ENCODE peak calls at places on chromosomes 5 and 9, in eight cellular contexts. One of them, this sample, is unnamed.

GRCh38 chr9:35923927-35924763 is 14.9 kb downstream of the SPAAR start:
- DNase-seq in fibroblast of lung: peak
- DNase-seq in GM23338: no peak
- DNase-seq in HCT116: peak
- DNase-seq in CD4-positive, alpha-beta T cell: no peak
- DNase-seq in heart right ventricle: no peak
- DNase-seq in brain microvascular endothelial cell: peak
- DNase-seq in GM23248: peak
- DNase-seq in this sample: no peak

GRCh38 chr5:80755634-80756033 is 100.9 kb upstream of the DHFR start:
- DNase-seq in heart right ventricle: no peak
- DNase-seq in brain microvascular endothelial cell: no peak
- DNase-seq in fibroblast of lung: peak
- DNase-seq in GM23248: no peak
- DNase-seq in HCT116: no peak
- DNase-seq in CD4-positive, alpha-beta T cell: no peak
- DNase-seq in GM23338: no peak
- DNase-seq in this sample: no peak

GRCh38 chr5:65961644-65962043 is 35.3 kb downstream of the ERBIN start:
- DNase-seq in CD4-positive, alpha-beta T cell: no peak
- DNase-seq in HCT116: no peak
- DNase-seq in fibroblast of lung: peak
- DNase-seq in brain microvascular endothelial cell: peak
- DNase-seq in GM23338: no peak
- DNase-seq in GM23248: peak
- DNase-seq in heart right ventricle: no peak
- DNase-seq in this sample: no peak

GRCh38 chr5:3607541-3608147 is 12.0 kb downstream of the IRX1 start:
- DNase-seq in CD4-positive, alpha-beta T cell: no peak
- DNase-seq in brain microvascular endothelial cell: no peak
- DNase-seq in HCT116: no peak
- DNase-seq in fibroblast of lung: peak
- DNase-seq in GM23248: no peak
- DNase-seq in heart right ventricle: no peak
- DNase-seq in GM23338: no peak
- DNase-seq in this sample: no peak

GRCh38 chr9:68500457-68501158 is 40.1 kb downstream of the TMEM252 start:
- DNase-seq in GM23248: peak
- DNase-seq in fibroblast of lung: peak
- DNase-seq in brain microvascular endothelial cell: peak
- DNase-seq in GM23338: peak
- DNase-seq in HCT116: no peak
- DNase-seq in CD4-positive, alpha-beta T cell: no peak
- DNase-seq in heart right ventricle: no peak
- DNase-seq in this sample: no peak

GRCh38 chr9:114560956-114561355 is 26.6 kb upstream of the ATP6V1G1 start:
- DNase-seq in GM23338: no peak
- DNase-seq in CD4-positive, alpha-beta T cell: no peak
- DNase-seq in HCT116: no peak
- DNase-seq in brain microvascular endothelial cell: no peak
- DNase-seq in heart right ventricle: no peak
- DNase-seq in GM23248: no peak
- DNase-seq in fibroblast of lung: peak
- DNase-seq in this sample: no peak

GRCh38 chr5:181100121-181101015 is 30.6 kb downstream of the OR2V1 start:
- DNase-seq in heart right ventricle: no peak
- DNase-seq in GM23338: peak
- DNase-seq in HCT116: no peak
- DNase-seq in GM23248: peak
- DNase-seq in brain microvascular endothelial cell: no peak
- DNase-seq in CD4-positive, alpha-beta T cell: no peak
- DNase-seq in fibroblast of lung: peak
- DNase-seq in this sample: no peak

GRCh38 chr5:117615226-117615625 is 1040.6 kb upstream of the SEMA6A start:
- DNase-seq in CD4-positive, alpha-beta T cell: no peak
- DNase-seq in fibroblast of lung: no peak
- DNase-seq in HCT116: no peak
- DNase-seq in GM23248: no peak
- DNase-seq in heart right ventricle: no peak
- DNase-seq in brain microvascular endothelial cell: no peak
- DNase-seq in GM23338: no peak
- DNase-seq in this sample: no peak

GRCh38 chr5:173498871-173499470 is 117.5 kb downstream of the BOD1 start:
- DNase-seq in brain microvascular endothelial cell: no peak
- DNase-seq in GM23248: no peak
- DNase-seq in CD4-positive, alpha-beta T cell: no peak
- DNase-seq in fibroblast of lung: peak
- DNase-seq in HCT116: no peak
- DNase-seq in GM23338: peak
- DNase-seq in heart right ventricle: no peak
- DNase-seq in this sample: no peak

GRCh38 chr5:173496883-173497255 is 119.6 kb downstream of the BOD1 start:
- DNase-seq in GM23248: no peak
- DNase-seq in HCT116: no peak
- DNase-seq in fibroblast of lung: no peak
- DNase-seq in heart right ventricle: no peak
- DNase-seq in GM23338: no peak
- DNase-seq in CD4-positive, alpha-beta T cell: no peak
- DNase-seq in brain microvascular endothelial cell: no peak
- DNase-seq in this sample: no peak

GRCh38 chr5:173498286-173498685 is 118.2 kb downstream of the BOD1 start:
- DNase-seq in GM23338: no peak
- DNase-seq in fibroblast of lung: peak
- DNase-seq in CD4-positive, alpha-beta T cell: no peak
- DNase-seq in HCT116: no peak
- DNase-seq in GM23248: peak
- DNase-seq in brain microvascular endothelial cell: peak
- DNase-seq in heart right ventricle: no peak
- DNase-seq in this sample: no peak

GRCh38 chr5:173496129-173496882 is 120.1 kb downstream of the BOD1 start:
- DNase-seq in fibroblast of lung: peak
- DNase-seq in GM23248: no peak
- DNase-seq in GM23338: no peak
- DNase-seq in HCT116: no peak
- DNase-seq in CD4-positive, alpha-beta T cell: no peak
- DNase-seq in brain microvascular endothelial cell: no peak
- DNase-seq in heart right ventricle: peak
- DNase-seq in this sample: no peak

DNA sequence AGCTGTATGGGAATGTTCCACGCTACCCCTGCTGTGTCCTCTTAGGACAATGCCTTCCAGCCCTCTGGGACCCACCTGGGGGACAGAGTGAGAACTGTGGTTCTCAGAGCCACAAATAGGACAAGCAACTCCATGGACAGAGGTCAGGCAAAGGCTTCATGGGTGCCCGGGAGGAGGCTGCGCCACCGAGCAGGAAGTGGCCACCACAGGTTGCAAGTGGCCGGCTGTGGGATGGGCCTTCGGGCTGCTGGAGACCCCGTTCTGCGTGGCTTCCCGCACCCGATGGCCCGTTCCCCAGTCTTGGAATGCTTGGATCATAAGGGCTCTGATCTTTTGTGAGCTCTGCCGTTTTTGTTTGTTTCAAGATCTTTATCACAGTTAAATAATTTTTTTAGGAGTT is 118.8 kb downstream of the BOD1 start:
- DNase-seq in CD4-positive, alpha-beta T cell: no peak
- DNase-seq in GM23248: no peak
- DNase-seq in HCT116: no peak
- DNase-seq in brain microvascular endothelial cell: no peak
- DNase-seq in fibroblast of lung: no peak
- DNase-seq in GM23338: no peak
- DNase-seq in heart right ventricle: no peak
- DNase-seq in this sample: no peak
- H3K27ac ChIP-seq in CD4-positive, alpha-beta T cell: no peak
- H3K27ac ChIP-seq in GM23248: peak
- H3K27ac ChIP-seq in HCT116: no peak
- H3K27ac ChIP-seq in brain microvascular endothelial cell: no peak
- H3K27ac ChIP-seq in fibroblast of lung: no peak
- H3K27ac ChIP-seq in GM23338: no peak
- H3K27ac ChIP-seq in heart right ventricle: peak
- H3K27ac ChIP-seq in this sample: no peak

DNA sequence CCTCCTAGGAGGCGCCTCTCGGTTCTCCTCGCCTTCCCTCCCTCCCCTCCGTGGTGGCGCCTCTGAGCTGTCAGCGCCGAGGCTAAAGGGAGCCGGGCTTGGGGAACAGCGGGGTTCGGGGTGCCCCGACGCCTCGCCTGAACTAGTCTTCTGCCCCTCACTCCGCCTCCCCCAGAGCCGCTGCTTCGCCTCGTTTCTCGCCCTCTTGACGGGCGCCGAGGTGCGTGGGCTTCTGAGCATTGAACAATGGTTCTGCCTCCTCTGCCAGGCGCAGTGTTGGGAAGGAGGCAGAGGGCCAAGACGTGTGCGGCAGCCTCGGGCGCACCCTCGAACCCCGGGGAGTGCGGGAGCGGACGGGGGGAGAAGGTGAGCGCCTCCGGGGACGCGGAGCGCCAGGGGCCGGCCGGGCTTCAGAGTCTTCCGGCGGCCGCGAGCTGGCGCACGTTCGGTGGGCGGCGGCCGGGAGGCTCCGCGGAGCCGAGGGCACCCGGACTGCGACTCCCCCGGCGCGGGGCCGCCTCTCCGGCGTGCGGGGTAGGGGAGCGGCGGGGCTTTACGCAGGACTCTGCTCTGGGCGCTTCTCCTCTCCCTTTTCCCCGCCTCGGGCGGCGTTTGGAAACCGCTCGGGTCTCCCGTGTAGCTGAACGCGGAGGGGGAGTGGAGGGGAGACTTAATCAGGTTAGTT is 916 bp downstream of the VLDLR start:
- DNase-seq in HCT116: no peak
- DNase-seq in brain microvascular endothelial cell: no peak
- DNase-seq in GM23338: peak
- DNase-seq in fibroblast of lung: peak
- DNase-seq in GM23248: peak
- DNase-seq in heart right ventricle: peak
- DNase-seq in CD4-positive, alpha-beta T cell: no peak
- DNase-seq in this sample: peak
- H3K27ac ChIP-seq in HCT116: no peak
- H3K27ac ChIP-seq in brain microvascular endothelial cell: no peak
- H3K27ac ChIP-seq in GM23338: no peak
- H3K27ac ChIP-seq in fibroblast of lung: peak
- H3K27ac ChIP-seq in GM23248: peak
- H3K27ac ChIP-seq in heart right ventricle: peak
- H3K27ac ChIP-seq in CD4-positive, alpha-beta T cell: no peak
- H3K27ac ChIP-seq in this sample: peak

GRCh38 chr9:136936645-136937170 is 7.8 kb downstream of the FBXW5 start:
- DNase-seq in HCT116: no peak
- DNase-seq in GM23338: no peak
- DNase-seq in CD4-positive, alpha-beta T cell: no peak
- DNase-seq in brain microvascular endothelial cell: no peak
- DNase-seq in heart right ventricle: no peak
- DNase-seq in fibroblast of lung: no peak
- DNase-seq in GM23248: no peak
- DNase-seq in this sample: no peak

GRCh38 chr9:136934247-136934646 is 10.3 kb downstream of the FBXW5 start:
- DNase-seq in fibroblast of lung: no peak
- DNase-seq in HCT116: no peak
- DNase-seq in CD4-positive, alpha-beta T cell: no peak
- DNase-seq in brain microvascular endothelial cell: no peak
- DNase-seq in heart right ventricle: no peak
- DNase-seq in GM23248: no peak
- DNase-seq in GM23338: no peak
- DNase-seq in this sample: no peak

GRCh38 chr9:136939431-136939995 is 5.0 kb downstream of the FBXW5 start:
- DNase-seq in brain microvascular endothelial cell: no peak
- DNase-seq in heart right ventricle: no peak
- DNase-seq in CD4-positive, alpha-beta T cell: no peak
- DNase-seq in GM23248: no peak
- DNase-seq in fibroblast of lung: no peak
- DNase-seq in HCT116: no peak
- DNase-seq in GM23338: no peak
- DNase-seq in this sample: no peak

GRCh38 chr9:136939996-136940525 is 4.5 kb downstream of the FBXW5 start:
- DNase-seq in CD4-positive, alpha-beta T cell: no peak
- DNase-seq in HCT116: no peak
- DNase-seq in GM23338: no peak
- DNase-seq in fibroblast of lung: no peak
- DNase-seq in GM23248: no peak
- DNase-seq in brain microvascular endothelial cell: no peak
- DNase-seq in heart right ventricle: peak
- DNase-seq in this sample: peak

DNA sequence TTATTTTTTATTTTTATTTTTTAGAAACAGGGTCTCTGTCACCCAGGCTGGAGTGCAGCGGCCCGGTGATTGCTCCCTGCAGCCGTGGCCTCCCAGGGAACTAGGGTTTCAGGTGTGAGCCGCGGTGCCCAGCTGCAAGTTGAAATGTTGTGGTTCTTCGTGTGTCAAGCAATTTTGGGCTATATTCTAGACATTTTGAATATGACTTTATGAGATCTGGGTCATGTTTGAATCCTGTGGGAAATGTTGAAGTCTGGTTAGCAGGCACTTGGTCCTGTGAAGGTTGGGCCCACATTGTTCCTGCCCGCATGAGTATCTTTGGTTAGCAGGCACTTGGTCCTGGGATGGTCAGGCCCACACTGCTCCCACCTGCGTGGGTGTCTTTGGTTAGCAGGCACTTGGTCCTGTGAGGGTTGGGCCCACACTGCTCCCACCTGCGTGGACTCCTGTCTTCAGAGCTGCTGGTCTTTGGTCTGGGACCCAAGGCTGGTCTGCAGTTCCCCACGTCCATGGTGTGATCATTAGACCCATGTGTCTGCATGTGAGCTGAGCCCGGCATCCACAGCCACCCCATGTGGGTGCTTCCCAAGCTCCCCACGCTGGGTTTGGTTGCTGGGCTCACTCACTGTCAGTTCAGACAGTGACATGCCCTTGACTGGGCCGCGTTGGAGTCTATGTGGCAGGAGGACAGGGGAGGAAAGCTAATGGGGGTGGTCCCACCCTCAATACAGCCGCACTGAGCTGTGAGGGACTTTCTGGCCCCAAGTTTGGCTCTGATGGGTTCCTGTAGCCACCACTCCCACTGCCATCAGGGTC is 7.1 kb downstream of the FBXW5 start:
- DNase-seq in fibroblast of lung: no peak
- DNase-seq in GM23338: no peak
- DNase-seq in brain microvascular endothelial cell: no peak
- DNase-seq in heart right ventricle: no peak
- DNase-seq in CD4-positive, alpha-beta T cell: no peak
- DNase-seq in GM23248: no peak
- DNase-seq in HCT116: no peak
- DNase-seq in this sample: no peak
- H3K27ac ChIP-seq in fibroblast of lung: no peak
- H3K27ac ChIP-seq in GM23338: no peak
- H3K27ac ChIP-seq in brain microvascular endothelial cell: no peak
- H3K27ac ChIP-seq in heart right ventricle: no peak
- H3K27ac ChIP-seq in CD4-positive, alpha-beta T cell: no peak
- H3K27ac ChIP-seq in GM23248: no peak
- H3K27ac ChIP-seq in HCT116: no peak
- H3K27ac ChIP-seq in this sample: no peak

GRCh38 chr9:88268886-88269285 is 119.4 kb upstream of the SPIN1 start:
- DNase-seq in brain microvascular endothelial cell: no peak
- DNase-seq in HCT116: no peak
- DNase-seq in heart right ventricle: no peak
- DNase-seq in CD4-positive, alpha-beta T cell: no peak
- DNase-seq in GM23248: no peak
- DNase-seq in GM23338: no peak
- DNase-seq in fibroblast of lung: no peak
- DNase-seq in this sample: no peak

GRCh38 chr9:88267283-88267682 is 121.0 kb upstream of the SPIN1 start:
- DNase-seq in fibroblast of lung: no peak
- DNase-seq in CD4-positive, alpha-beta T cell: no peak
- DNase-seq in heart right ventricle: no peak
- DNase-seq in HCT116: no peak
- DNase-seq in GM23338: no peak
- DNase-seq in GM23248: no peak
- DNase-seq in brain microvascular endothelial cell: no peak
- DNase-seq in this sample: no peak

GRCh38 chr9:88270398-88270797 is 117.8 kb upstream of the SPIN1 start:
- DNase-seq in GM23248: no peak
- DNase-seq in fibroblast of lung: peak
- DNase-seq in heart right ventricle: no peak
- DNase-seq in HCT116: peak
- DNase-seq in brain microvascular endothelial cell: no peak
- DNase-seq in GM23338: no peak
- DNase-seq in CD4-positive, alpha-beta T cell: no peak
- DNase-seq in this sample: no peak

DNA sequence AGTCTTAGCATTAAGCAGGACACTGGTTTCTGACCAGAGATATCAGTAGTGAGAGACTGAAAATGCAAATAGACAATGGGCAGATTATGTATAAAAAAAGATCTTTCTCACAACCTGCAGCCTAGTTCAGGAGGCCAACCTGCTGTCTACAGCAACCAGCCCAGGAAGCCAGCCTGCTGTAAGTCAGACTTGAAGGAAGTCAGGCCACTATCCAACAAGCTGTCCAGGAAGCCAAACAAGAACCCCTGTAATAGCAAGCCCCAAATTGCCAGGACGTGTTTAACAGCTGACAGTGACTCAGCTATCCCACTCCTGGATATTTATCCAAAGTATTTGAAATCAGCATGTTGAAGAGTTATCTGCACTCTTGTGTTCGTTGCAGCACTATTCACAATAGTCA is 121.8 kb upstream of the SPIN1 start:
- DNase-seq in heart right ventricle: no peak
- DNase-seq in CD4-positive, alpha-beta T cell: no peak
- DNase-seq in HCT116: no peak
- DNase-seq in GM23248: no peak
- DNase-seq in GM23338: no peak
- DNase-seq in fibroblast of lung: peak
- DNase-seq in brain microvascular endothelial cell: no peak
- DNase-seq in this sample: no peak
- H3K27ac ChIP-seq in heart right ventricle: no peak
- H3K27ac ChIP-seq in CD4-positive, alpha-beta T cell: no peak
- H3K27ac ChIP-seq in HCT116: no peak
- H3K27ac ChIP-seq in GM23248: no peak
- H3K27ac ChIP-seq in GM23338: no peak
- H3K27ac ChIP-seq in fibroblast of lung: no peak
- H3K27ac ChIP-seq in brain microvascular endothelial cell: no peak
- H3K27ac ChIP-seq in this sample: no peak

This sample was measured in caudate nucleus.